ENCODE peak calls at places on chromosomes 1 and 21, in six cellular contexts. R is OCI-LY7, U is right atrium auricular region, M is glutamatergic neuron, E is hepatocyte, Y is cardiac muscle cell. S is an unnamed sample.

GRCh38 chr1:71944006-71944405 is 338.3 kb downstream of the NEGR1 start:
- DNase-seq in R (no peak), U (no peak), M (no peak), E (peak), Y (no peak), S (no peak)

GRCh38 chr1:47805020-47805419 is 192.2 kb downstream of the TRABD2B start:
- DNase-seq in R (no peak), U (no peak), M (no peak), E (no peak), Y (no peak), S (no peak)

GRCh38 chr21:26939532-26940181 is 27.2 kb downstream of the ADAMTS5 start:
- DNase-seq in R (no peak), U (no peak), M (peak), E (no peak), Y (no peak), S (no peak)

GRCh38 chr1:19792237-19793002 is 7.3 kb downstream of the TMCO4 start:
- DNase-seq in R (no peak), U (no peak), M (no peak), E (no peak), Y (no peak), S (no peak)

GRCh38 chr1:201495447-201496295 is 11.3 kb downstream of the CSRP1 start:
- DNase-seq in R (no peak), U (no peak), M (peak), E (peak), Y (peak), S (peak)

GRCh38 chr1:20426923-20427322 is 59.1 kb downstream of the CAMK2N1 start:
- DNase-seq in R (no peak), U (no peak), M (no peak), E (peak), Y (no peak), S (no peak)

GRCh38 chr1:22896184-22896583 is 76.5 kb downstream of the LACTBL1 start:
- DNase-seq in R (no peak), U (no peak), M (no peak), E (no peak), Y (no peak), S (no peak)

GRCh38 chr1:224203243-224204016 is 20.4 kb downstream of the DEGS1 start:
- DNase-seq in R (peak), U (no peak), M (no peak), E (no peak), Y (no peak), S (no peak)

GRCh38 chr1:60974524-60974923 is 107.8 kb upstream of the NFIA start:
- DNase-seq in R (no peak), U (no peak), M (no peak), E (no peak), Y (no peak), S (no peak)

GRCh38 chr1:27555700-27556424 is 48.1 kb downstream of the AHDC1 start:
- DNase-seq in R (peak), U (no peak), M (peak), E (peak), Y (no peak), S (no peak)

GRCh38 chr1:245822997-245823396 is 668.2 kb downstream of the KIF26B start:
- DNase-seq in R (no peak), U (no peak), M (no peak), E (peak), Y (no peak), S (no peak)

GRCh38 chr21:38905751-38906150 is 100.0 kb downstream of the ETS2 start:
- DNase-seq in R (no peak), U (no peak), M (no peak), E (no peak), Y (no peak), S (no peak)

GRCh38 chr1:41726899-41727748 is 191.6 kb downstream of the HIVEP3 start:
- DNase-seq in R (peak), U (peak), M (no peak), E (no peak), Y (no peak), S (no peak)

GRCh38 chr21:41500931-41501381 is 7.0 kb downstream of the TMPRSS2 start:
- DNase-seq in R (no peak), U (no peak), M (no peak), E (peak), Y (no peak), S (no peak)

GRCh38 chr1:166489670-166490436 is 323.1 kb upstream of the FAM78B start:
- DNase-seq in R (peak), U (no peak), M (no peak), E (no peak), Y (no peak), S (no peak)

GRCh38 chr1:225480825-225481434 is 53.1 kb upstream of the LBR start:
- DNase-seq in R (peak), U (peak), M (peak), E (peak), Y (peak), S (peak)

GRCh38 chr1:246800800-246801199 is 76.6 kb downstream of the SCCPDH start:
- DNase-seq in R (no peak), U (no peak), M (no peak), E (no peak), Y (no peak), S (no peak)

DNA sequence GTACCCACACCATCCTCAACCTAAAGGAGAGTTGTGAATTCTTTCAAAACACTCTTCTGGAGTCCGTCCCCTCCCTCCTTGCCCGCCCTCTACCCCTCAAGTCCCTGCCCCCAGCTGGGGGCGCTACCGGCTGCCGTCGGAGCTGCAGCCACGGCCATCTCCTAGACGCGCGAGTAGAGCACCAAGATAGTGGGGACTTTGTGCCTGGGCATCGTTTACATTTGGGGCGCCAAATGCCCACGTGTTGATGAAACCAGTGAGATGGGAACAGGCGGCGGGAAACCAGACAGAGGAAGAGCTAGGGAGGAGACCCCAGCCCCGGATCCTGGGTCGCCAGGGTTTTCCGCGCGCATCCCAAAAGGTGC is 647 bp upstream of the OLIG2 start:
- DNase-seq in R (no peak), U (no peak), M (peak), E (no peak), Y (no peak), S (peak)
- TF ChIP-seq CTCF in R (no peak), U (no peak), M (peak), E (no peak), Y (no peak), S (peak)

GRCh38 chr1:88224940-88225339 is 459.1 kb upstream of the PKN2 start:
- DNase-seq in R (no peak), U (no peak), M (no peak), E (no peak), Y (no peak), S (no peak)

GRCh38 chr1:88230126-88230525 is 453.9 kb upstream of the PKN2 start:
- DNase-seq in R (no peak), U (no peak), M (no peak), E (no peak), Y (peak), S (no peak)

GRCh38 chr1:88228153-88228552 is 455.9 kb upstream of the PKN2 start:
- DNase-seq in R (no peak), U (no peak), M (no peak), E (peak), Y (no peak), S (no peak)
- TF ChIP-seq CTCF in R (no peak), U (no peak), M (no peak), E (peak), Y (no peak), S (peak)

GRCh38 chr21:45640888-45641479 is 2.5 kb upstream of the PCBP3 start:
- DNase-seq in R (peak), U (no peak), M (peak), E (peak), Y (peak), S (no peak)

GRCh38 chr21:45639206-45640000 is 4.1 kb upstream of the PCBP3 start:
- DNase-seq in R (no peak), U (no peak), M (no peak), E (no peak), Y (no peak), S (no peak)

GRCh38 chr21:45641480-45642035 is 2.0 kb upstream of the PCBP3 start:
- DNase-seq in R (no peak), U (no peak), M (no peak), E (no peak), Y (no peak), S (no peak)

GRCh38 chr21:45638707-45639106 is 4.8 kb upstream of the PCBP3 start:
- DNase-seq in R (peak), U (no peak), M (no peak), E (no peak), Y (no peak), S (no peak)

GRCh38 chr21:45640001-45640887 is 3.3 kb upstream of the PCBP3 start:
- DNase-seq in R (peak), U (no peak), M (no peak), E (no peak), Y (no peak), S (no peak)
- TF ChIP-seq CTCF in R (no peak), U (no peak), M (no peak), E (no peak), Y (no peak), S (no peak)

DNA sequence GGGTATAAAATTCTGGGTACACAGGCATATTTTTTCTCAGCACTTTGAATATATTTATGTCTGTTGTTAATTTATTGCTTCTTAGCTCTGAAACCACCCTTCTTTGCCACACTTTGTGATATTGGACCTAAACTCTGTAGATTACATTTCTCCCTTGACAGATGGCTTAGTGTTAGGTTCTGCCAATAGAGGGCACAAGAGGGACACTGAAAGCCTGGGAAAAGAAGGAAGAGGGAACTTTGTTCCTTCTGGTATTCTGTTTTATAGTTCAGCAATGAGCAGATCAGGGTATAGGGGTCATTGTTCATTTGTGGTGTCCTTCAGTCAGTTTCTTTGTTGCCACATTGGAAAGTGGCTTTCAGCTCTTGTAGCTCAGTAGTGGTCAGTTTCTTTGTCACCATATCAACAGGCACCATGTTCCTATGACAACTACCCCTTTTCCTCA is 423.5 kb upstream of the PROX1 start:
- DNase-seq in R (no peak), U (no peak), M (no peak), E (peak), Y (peak), S (no peak)
- TF ChIP-seq CTCF in R (peak), U (peak), M (peak), E (peak), Y (no peak), S (peak)

GRCh38 chr1:3482590-3482899 is 28.1 kb downstream of the ARHGEF16 start:
- DNase-seq in R (no peak), U (no peak), M (no peak), E (no peak), Y (no peak), S (no peak)
- TF ChIP-seq CTCF in R (peak), U (no peak), M (no peak), E (no peak), Y (no peak), S (no peak)

DNA sequence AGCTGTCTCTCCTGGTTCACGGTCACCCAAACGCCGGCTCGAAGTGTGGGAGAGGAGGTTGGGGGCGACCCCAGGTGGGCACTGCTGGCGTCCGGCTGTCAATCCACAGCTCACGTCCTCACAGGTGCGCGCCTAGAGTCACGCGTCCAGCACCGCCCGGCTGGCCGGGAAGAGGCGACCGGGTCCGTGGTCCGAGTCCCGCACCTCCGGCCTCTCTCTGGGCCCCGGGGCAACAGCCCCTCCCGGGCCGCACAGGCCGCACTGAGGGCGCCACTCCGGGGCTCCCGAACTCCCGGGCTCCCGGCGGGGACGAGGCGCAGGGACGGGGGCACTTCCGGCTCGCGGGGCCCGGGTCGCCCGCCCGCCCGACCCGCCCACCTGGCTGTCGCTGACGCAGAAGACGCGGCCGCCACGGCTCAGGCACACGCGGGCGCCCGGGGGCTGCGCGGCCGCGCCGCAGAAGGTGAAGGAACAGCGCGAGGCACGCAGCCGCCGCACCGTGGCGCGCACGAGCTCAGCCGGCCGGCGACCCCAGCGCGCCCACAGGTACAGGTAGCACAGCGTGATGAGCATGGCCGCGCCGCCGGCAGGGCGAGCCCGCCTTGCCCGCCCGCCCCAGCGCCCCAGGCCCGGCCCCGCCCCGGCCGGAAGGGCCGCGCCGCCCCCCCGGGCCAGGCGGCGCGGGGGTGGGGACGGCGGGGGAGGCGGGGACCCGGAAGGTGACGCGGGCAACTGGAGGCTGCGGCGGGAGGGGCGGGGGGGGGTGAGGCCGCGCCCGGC is at the start of gene HLCS:
- DNase-seq in R (peak), U (no peak), M (peak), E (peak), Y (peak), S (peak)
- TF ChIP-seq CTCF in R (no peak), U (peak), M (no peak), E (peak), Y (no peak), S (peak)

DNA sequence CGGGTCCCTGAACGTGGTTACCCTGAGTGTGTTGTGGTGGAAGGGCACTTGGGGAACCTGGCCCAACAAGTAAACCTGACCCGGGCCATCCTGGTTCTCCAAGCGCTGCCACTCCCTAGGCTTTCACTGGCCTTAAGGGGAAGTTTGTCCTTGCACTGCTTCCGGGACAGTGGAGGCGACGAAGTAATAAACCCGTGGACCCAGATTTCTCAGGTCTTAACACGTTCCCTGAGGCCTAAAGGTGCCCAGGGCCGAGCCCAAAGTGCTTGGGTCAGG is 261 bp upstream of the CCDC24 start:
- DNase-seq in R (no peak), U (no peak), M (no peak), E (no peak), Y (no peak), S (no peak)
- TF ChIP-seq CTCF in R (no peak), U (no peak), M (no peak), E (no peak), Y (no peak), S (no peak)

DNA sequence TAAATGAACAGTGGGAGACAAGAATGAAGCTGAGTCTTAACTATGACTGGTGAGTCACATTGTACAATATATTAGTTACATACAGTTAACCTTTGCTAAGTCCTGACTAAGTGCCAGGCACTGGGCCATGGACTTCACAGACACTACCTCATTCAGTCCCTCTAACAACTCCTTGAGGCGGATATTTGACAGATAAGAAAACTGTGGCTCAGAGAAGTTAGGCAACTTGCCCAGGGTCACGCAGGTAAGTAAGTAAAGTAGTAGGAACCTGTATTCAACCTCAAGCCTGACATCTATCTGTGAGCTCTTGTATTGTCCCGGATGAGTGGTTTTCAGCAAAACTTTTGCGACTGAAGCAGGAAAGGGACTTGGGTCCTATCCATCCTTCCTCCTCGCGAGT is 62.1 kb downstream of the GNG12 start:
- DNase-seq in R (peak), U (no peak), M (no peak), E (no peak), Y (no peak), S (no peak)
- TF ChIP-seq CTCF in R (peak), U (no peak), M (no peak), E (peak), Y (peak), S (no peak)

S was measured in neural crest cell.